ENCODE peak calls at places on chromosomes 11 and 22, in four cellular contexts. F is HepG2, T is K562, G is GM12878. I is an unnamed sample.

GRCh38 chr22:30183861-30184278 is 62.7 kb downstream of the LIF start:
- DNase-seq in T (peak), F (no peak), G (no peak), I (no peak)

GRCh38 chr11:77039491-77040400 is 5.5 kb downstream of the B3GNT6 start:
- DNase-seq in G (no peak), F (no peak), T (no peak), I (no peak)

GRCh38 chr11:6677018-6677417 is 6.1 kb downstream of the MRPL17 start:
- DNase-seq in T (no peak), F (no peak), G (no peak), I (no peak)

GRCh38 chr11:27718346-27718852 is 18.1 kb upstream of the BDNF start:
- DNase-seq in F (no peak), G (no peak), T (no peak), I (peak)

GRCh38 chr11:1384206-1384965 is 5.3 kb upstream of the BRSK2 start:
- DNase-seq in G (peak), T (no peak), F (no peak), I (no peak)

GRCh38 chr11:57499413-57499982 is 16.0 kb downstream of the SLC43A1 start:
- DNase-seq in F (peak), G (no peak), T (peak), I (peak)

GRCh38 chr22:47020157-47020556 is 257.7 kb downstream of the TBC1D22A start:
- DNase-seq in T (no peak), F (no peak), G (no peak), I (no peak)

GRCh38 chr22:41308544-41308947 is 7.2 kb downstream of the ZC3H7B start:
- DNase-seq in G (no peak), F (peak), T (peak), I (no peak)

GRCh38 chr11:13718394-13718793 is 49.9 kb downstream of the FAR1 start:
- DNase-seq in G (no peak), T (no peak), F (no peak), I (no peak)

GRCh38 chr22:49347376-49347775 is 480.3 kb downstream of the BRD1 start:
- DNase-seq in G (no peak), F (no peak), T (no peak), I (no peak)
- TF ChIP-seq FOXK2 in G (no peak), F (no peak), T (no peak), I (no peak)

GRCh38 chr11:68506908-68507307 is 46.4 kb downstream of the PPP6R3 start:
- DNase-seq in G (no peak), T (no peak), F (no peak), I (peak)
- TF ChIP-seq FOXK2 in G (no peak), T (no peak), F (no peak), I (no peak)

DNA sequence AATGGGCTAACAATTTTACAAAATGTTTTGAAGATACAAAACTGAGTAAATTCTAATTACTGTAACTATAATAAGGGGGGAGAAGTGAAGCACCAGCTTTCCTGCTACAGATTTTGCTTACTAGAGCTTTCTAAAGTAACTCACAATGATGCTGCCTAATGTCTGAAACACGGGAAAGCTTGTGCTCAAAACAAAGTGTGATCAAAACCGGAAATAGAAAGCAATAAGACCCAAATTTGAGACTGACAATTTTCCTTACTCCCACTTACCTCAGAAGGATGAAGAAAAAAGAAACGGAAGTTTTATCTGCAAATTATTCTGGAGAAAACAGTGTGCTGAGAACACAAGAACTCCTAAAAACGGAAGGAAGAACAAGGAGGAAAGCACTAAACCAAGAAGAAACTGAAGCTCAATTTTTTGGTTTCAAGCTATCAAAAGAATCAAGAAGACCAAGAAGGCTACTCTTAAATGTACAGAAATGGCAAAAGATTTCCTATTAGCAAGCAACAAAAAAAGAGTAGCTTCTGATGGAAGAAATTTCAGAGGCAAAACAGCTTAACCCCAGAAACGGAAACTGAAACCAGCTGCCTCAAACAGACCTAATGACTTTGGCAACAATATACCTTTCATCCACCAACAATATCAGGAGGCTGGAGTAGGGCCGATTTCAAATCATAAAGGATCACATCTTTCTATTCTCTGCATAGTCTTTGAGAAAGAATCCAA is 33.4 kb downstream of the AMBRA1 start:
- DNase-seq in G (peak), T (peak), F (no peak), I (no peak)
- TF ChIP-seq FOXK2 in G (no peak), T (no peak), F (no peak), I (no peak)

GRCh38 chr22:16776088-16776487 is 49.1 kb downstream of the XKR3 start:
- DNase-seq in G (no peak), T (no peak), F (no peak), I (no peak)
- TF ChIP-seq FOXK2 in G (no peak), T (no peak), F (no peak), I (no peak)

DNA sequence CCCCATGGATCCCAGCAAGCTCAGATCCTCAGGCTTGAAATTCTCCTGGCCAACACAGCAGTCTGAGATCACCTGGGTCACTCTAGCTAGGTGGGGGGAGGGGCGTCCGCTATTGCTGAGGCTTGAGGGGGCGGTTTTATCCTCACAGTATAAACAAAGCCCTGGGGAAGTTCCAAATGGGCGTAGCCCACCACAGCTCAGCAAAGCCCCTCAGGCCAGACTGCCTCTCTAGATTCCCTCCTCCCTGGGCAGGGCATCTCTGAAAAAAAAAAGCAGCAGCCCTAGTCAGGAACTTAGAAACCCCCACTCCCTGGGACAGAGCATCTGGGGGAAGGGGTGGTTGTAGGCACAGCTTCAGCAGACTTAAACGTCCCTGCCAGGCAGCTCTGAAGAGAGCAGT is 16.7 kb downstream of the TRPC6 start:
- DNase-seq in F (no peak), T (no peak), G (no peak), I (no peak)
- TF ChIP-seq FOXK2 in F (no peak), T (no peak), G (no peak), I (no peak)